ENCODE peak calls at places on chromosomes 13 and 19, in four cellular contexts. V, O, Y and X are unnamed samples.

GRCh38 chr13:19590423-19590822 is 29.1 kb upstream of the TPTE2 start:
- DNase-seq in V (no peak), O (no peak), Y (no peak), X (no peak)

GRCh38 chr19:31013391-31013975 is 335.8 kb downstream of the TSHZ3 start:
- DNase-seq in V (no peak), O (no peak), Y (no peak), X (no peak)

GRCh38 chr19:51531349-51532315 is at the start of gene SIGLEC6:
- DNase-seq in V (peak), O (no peak), Y (peak), X (no peak)

GRCh38 chr13:98050041-98050466 is 92.8 kb upstream of the FARP1 start:
- DNase-seq in V (no peak), O (no peak), Y (no peak), X (no peak)

GRCh38 chr13:112828082-112828699 is 138.4 kb downstream of the ATP11A start:
- DNase-seq in V (no peak), O (no peak), Y (no peak), X (no peak)

GRCh38 chr13:95569966-95570365 is 17.4 kb downstream of the CLDN10 start:
- DNase-seq in V (no peak), O (no peak), Y (no peak), X (no peak)

GRCh38 chr19:5903054-5903501 is 512 bp downstream of the NDUFA11 start:
- DNase-seq in V (no peak), O (no peak), Y (no peak), X (no peak)

GRCh38 chr13:100646030-100646673 is 28.4 kb downstream of the TMTC4 start:
- DNase-seq in V (no peak), O (peak), Y (no peak), X (no peak)

GRCh38 chr13:52359534-52359933 is 46.4 kb downstream of the THSD1 start:
- DNase-seq in V (no peak), O (no peak), Y (no peak), X (no peak)

GRCh38 chr19:44943801-44944249 is 1.8 kb downstream of the APOC4 start:
- DNase-seq in V (peak), O (no peak), Y (peak), X (no peak)

GRCh38 chr13:112984501-112984900 is 15.5 kb downstream of the MCF2L start:
- DNase-seq in V (no peak), O (no peak), Y (no peak), X (no peak)

GRCh38 chr13:71867101-71867814 is at the start of gene DACH1:
- DNase-seq in V (peak), O (peak), Y (peak), X (no peak)

GRCh38 chr19:2615782-2616181 is 86.7 kb downstream of the GNG7 start:
- DNase-seq in V (no peak), O (no peak), Y (no peak), X (no peak)

GRCh38 chr13:44627441-44627840 is 51.3 kb upstream of the TSC22D1 start:
- DNase-seq in V (no peak), O (peak), Y (no peak), X (no peak)

GRCh38 chr19:41228486-41228885 is 9.5 kb downstream of the AXL start:
- DNase-seq in V (no peak), O (no peak), Y (no peak), X (no peak)

GRCh38 chr19:7109678-7110289 is 40.3 kb downstream of the ZNF557 start:
- DNase-seq in V (no peak), O (no peak), Y (no peak), X (no peak)

GRCh38 chr19:35996777-35997176 is 1.8 kb downstream of the SDHAF1 start:
- DNase-seq in V (no peak), O (no peak), Y (no peak), X (no peak)

GRCh38 chr19:35991731-35992450 is 3.1 kb upstream of the SDHAF1 start:
- DNase-seq in V (no peak), O (no peak), Y (no peak), X (no peak)

GRCh38 chr19:35992902-35993765 is 1.9 kb upstream of the SDHAF1 start:
- DNase-seq in V (no peak), O (peak), Y (no peak), X (peak)

GRCh38 chr19:35994868-35995654 is at the start of gene SDHAF1:
- DNase-seq in V (peak), O (peak), Y (peak), X (peak)

DNA sequence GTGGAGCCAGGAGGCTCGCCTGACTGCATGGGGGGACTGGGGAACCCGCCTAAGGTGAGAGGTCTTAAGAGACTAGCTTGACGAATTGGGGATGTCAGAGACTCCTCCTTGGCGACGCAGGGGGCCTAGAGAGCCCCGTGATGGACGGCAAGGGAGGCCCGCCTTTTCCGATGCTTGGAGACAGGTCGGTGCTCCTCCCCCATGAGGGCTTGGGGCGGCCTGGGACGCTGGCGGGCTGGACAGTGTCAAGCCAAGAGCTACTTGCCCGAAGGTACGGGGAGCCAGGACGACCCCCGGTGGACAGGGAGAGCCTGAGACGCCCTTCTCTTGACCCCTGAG is 636 bp downstream of the SDHAF1 start:
- DNase-seq in V (peak), O (no peak), Y (peak), X (no peak)
- H3K27ac ChIP-seq in V (peak), O (no peak), Y (peak), X (no peak)

GRCh38 chr19:13817018-13817614 is 21.9 kb downstream of the ZSWIM4 start:
- DNase-seq in V (no peak), O (no peak), Y (peak), X (no peak)
- H3K27ac ChIP-seq in V (no peak), O (no peak), Y (peak), X (no peak)

GRCh38 chr13:106318941-106319411 is 216.5 kb downstream of the EFNB2 start:
- DNase-seq in V (no peak), O (peak), Y (no peak), X (peak)
- H3K27ac ChIP-seq in V (no peak), O (no peak), Y (no peak), X (peak)

DNA sequence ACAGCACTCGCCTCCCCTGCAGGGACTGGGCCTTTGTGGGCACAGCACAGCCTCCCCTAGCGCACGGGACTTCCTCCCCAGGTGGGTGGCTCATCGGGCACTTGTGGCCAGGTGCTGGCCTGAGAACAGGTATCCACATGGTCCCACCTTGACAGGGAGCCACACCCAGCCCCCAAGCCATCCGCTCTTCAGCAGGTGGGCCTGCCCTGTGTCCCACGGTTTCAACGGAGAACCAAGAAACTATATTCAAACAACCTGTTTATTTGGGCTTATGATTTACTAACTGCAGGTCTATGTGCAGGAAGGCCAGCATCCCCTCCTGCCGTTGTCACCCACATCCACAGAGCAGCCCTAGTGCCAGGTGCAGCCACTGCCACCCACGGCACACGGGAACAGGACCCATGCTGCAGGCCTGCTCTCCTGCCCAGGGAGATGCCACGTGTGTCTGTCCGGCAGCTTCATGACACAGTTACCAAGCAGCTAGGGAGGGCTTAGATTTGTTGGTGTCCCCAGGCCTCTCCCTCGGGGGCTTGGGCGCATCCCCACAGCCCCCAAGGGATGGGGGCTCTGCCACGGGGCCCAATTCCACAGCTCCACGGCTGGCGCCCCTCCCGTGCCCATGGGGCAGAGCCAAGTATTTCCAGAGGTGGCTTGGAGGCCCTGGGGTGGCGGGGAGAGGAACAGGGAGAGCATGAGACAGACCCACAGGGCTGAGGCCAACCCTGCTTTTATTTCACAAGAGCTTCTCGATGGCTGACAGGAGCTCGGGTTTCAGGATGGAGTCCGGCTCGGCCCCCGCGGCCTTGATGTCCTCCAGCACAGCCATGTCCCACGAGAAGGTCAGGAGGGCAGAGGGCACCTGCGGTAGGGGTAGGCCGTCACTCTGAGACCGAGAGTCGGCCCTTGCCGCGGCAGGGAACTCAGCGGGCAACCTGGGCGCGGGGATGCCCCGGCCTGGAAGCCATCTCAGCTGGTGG is 12.5 kb downstream of the UBXN6 start:
- DNase-seq in V (no peak), O (no peak), Y (no peak), X (no peak)
- H3K27ac ChIP-seq in V (no peak), O (no peak), Y (no peak), X (no peak)

GRCh38 chr13:110410906-110411305 is 103.8 kb downstream of the COL4A2 start:
- DNase-seq in V (no peak), O (no peak), Y (no peak), X (no peak)
- H3K27ac ChIP-seq in V (peak), O (no peak), Y (peak), X (no peak)

GRCh38 chr13:33004454-33004853 is 11.8 kb upstream of the KL start:
- DNase-seq in V (peak), O (no peak), Y (no peak), X (no peak)
- H3K27ac ChIP-seq in V (peak), O (no peak), Y (peak), X (no peak)